ENCODE peak calls at places on chromosomes 2 and 18, in eight cellular contexts. X is NCI-H1092 treated with DMSO at 0.1 percent for 48 hours, C is MCF 10A, T is HFFc6, D is RKO, J is brain microvascular endothelial cell, G is fibroblast of villous mesenchyme, L is germinal center. B is an unnamed sample.

GRCh38 chr2:240295256-240296103 is 140.0 kb upstream of the GPC1 start:
- DNase-seq in T (no peak), C (no peak), G (no peak), J (peak; percentile 50), D (no peak), X (no peak), L (no peak), B (no peak)

GRCh38 chr2:72778410-72778809 is 47.4 kb downstream of the EXOC6B start:
- DNase-seq in T (peak; percentile 66), C (peak; percentile 52), J (no peak), D (peak; percentile 74), G (peak; percentile 53), X (no peak), L (no peak), B (peak; percentile 85)

GRCh38 chr2:169452080-169452479 is 27.2 kb upstream of the BBS5 start:
- DNase-seq in J (no peak), D (peak; percentile 65), L (peak; percentile 7), T (peak; percentile 9), C (peak; percentile 65), G (peak; percentile 58), X (peak; percentile 35), B (peak; percentile 50)

GRCh38 chr2:241672243-241673188 is 14.1 kb downstream of the DTYMK start:
- DNase-seq in L (no peak), D (no peak), C (no peak), T (no peak), J (no peak), X (no peak), G (no peak), B (no peak)

GRCh38 chr2:27901219-27901618 is 10.7 kb downstream of the BABAM2 start:
- DNase-seq in D (no peak), X (no peak), G (no peak), J (no peak), T (no peak), L (no peak), C (peak; percentile 31), B (no peak)

GRCh38 chr2:157874278-157874825 is 1.8 kb downstream of the ACVR1 start:
- DNase-seq in D (no peak), G (peak; percentile 16), C (no peak), X (no peak), T (no peak), J (no peak), L (no peak), B (no peak)

GRCh38 chr2:53903011-53903410 is 43.2 kb upstream of the GPR75 start:
- DNase-seq in J (no peak), X (no peak), G (no peak), T (no peak), L (no peak), C (no peak), D (no peak), B (no peak)

GRCh38 chr2:39407516-39408296 is 29.4 kb downstream of the MAP4K3 start:
- DNase-seq in X (no peak), T (no peak), C (no peak), G (peak; percentile 59), J (no peak), L (no peak), D (no peak), B (no peak)

GRCh38 chr2:201971516-201972228 is 62.0 kb upstream of the FZD7 start:
- DNase-seq in L (no peak), D (no peak), J (no peak), X (no peak), C (no peak), G (peak; percentile 19), T (no peak), B (no peak)

GRCh38 chr18:79380816-79381806 is 14.6 kb upstream of the NFATC1 start:
- DNase-seq in T (peak; percentile 20), X (no peak), D (peak; percentile 21), C (peak; percentile 54), J (no peak), G (peak; percentile 50), L (peak; percentile 80), B (peak; percentile 11)

GRCh38 chr2:52539026-52539964 is 1228.3 kb upstream of the CHAC2 start:
- DNase-seq in L (no peak), G (no peak), C (no peak), J (no peak), T (peak; percentile 3), D (no peak), X (no peak), B (peak; percentile 4)

GRCh38 chr2:152693033-152693432 is 24.2 kb downstream of the PRPF40A start:
- DNase-seq in J (no peak), C (no peak), D (no peak), L (no peak), X (no peak), G (no peak), T (no peak), B (no peak)

GRCh38 chr2:47043891-47044239 is 111.2 kb downstream of the STPG4 start:
- DNase-seq in D (no peak), X (no peak), G (no peak), T (no peak), C (no peak), L (no peak), J (no peak), B (no peak)

GRCh38 chr2:26621469-26622199 is 19.5 kb downstream of the CIB4 start:
- DNase-seq in T (peak; percentile 20), X (no peak), D (no peak), C (peak; percentile 8), L (no peak), J (no peak), G (no peak), B (peak; percentile 50)

GRCh38 chr2:224133387-224133786 is 94.3 kb upstream of the SERPINE2 start:
- DNase-seq in J (no peak), L (no peak), X (no peak), D (no peak), G (no peak), T (no peak), C (no peak), B (no peak)

GRCh38 chr2:208150956-208151355 is 5.0 kb upstream of the CRYGB start:
- DNase-seq in D (no peak), T (no peak), G (no peak), C (no peak), L (no peak), X (no peak), J (no peak), B (no peak)

GRCh38 chr2:46096272-46096671 is 200.9 kb upstream of the EPAS1 start:
- DNase-seq in D (no peak), T (peak; percentile 59), G (peak; percentile 66), X (no peak), C (no peak), J (no peak), L (no peak), B (no peak)

GRCh38 chr2:241891988-241892298 is 22.4 kb downstream of the RTP5 start:
- DNase-seq in J (no peak), C (no peak), X (no peak), L (no peak), G (peak; percentile 47), T (no peak), D (no peak), B (no peak)

GRCh38 chr18:27668126-27668525 is 483.0 kb upstream of the CHST9 start:
- DNase-seq in L (no peak), G (no peak), J (no peak), D (no peak), T (no peak), C (no peak), X (no peak), B (no peak)

B was measured in HCEC 1CT.